ENCODE peak calls at places on chromosomes 5 and 9, in six cellular contexts. O is K562, G is A549, B is HepG2, S is GM12878, E is upper lobe of left lung. X is an unnamed sample.

GRCh38 chr9:128703616-128704355 is 1.5 kb downstream of the PKN3 start:
- ATAC-seq in O (no peak), G (no peak), B (no peak), S (no peak), E (peak), X (peak)

GRCh38 chr5:81182396-81183390 is 50.4 kb upstream of the CKMT2 start:
- ATAC-seq in O (no peak), G (no peak), B (no peak), S (peak), E (no peak), X (no peak)

GRCh38 chr5:149099920-149100319 is 37.1 kb upstream of the SH3TC2 start:
- ATAC-seq in O (no peak), G (no peak), B (no peak), S (no peak), E (no peak), X (no peak)

GRCh38 chr5:126857472-126858410 is 80.8 kb downstream of the LMNB1 start:
- ATAC-seq in O (no peak), G (no peak), B (no peak), S (no peak), E (no peak), X (peak)

GRCh38 chr9:68949271-68950000 is 64.5 kb downstream of the PRKACG start:
- ATAC-seq in O (no peak), G (no peak), B (no peak), S (peak), E (no peak), X (no peak)

GRCh38 chr9:33718987-33719386 is 76.4 kb upstream of the PRSS3 start:
- ATAC-seq in O (no peak), G (peak), B (no peak), S (no peak), E (peak), X (peak)

GRCh38 chr5:67902497-67902830 is 313.1 kb upstream of the PIK3R1 start:
- ATAC-seq in O (no peak), G (no peak), B (no peak), S (no peak), E (no peak), X (no peak)

GRCh38 chr9:81002242-81002641 is 687.1 kb downstream of the TLE1 start:
- ATAC-seq in O (no peak), G (no peak), B (no peak), S (no peak), E (no peak), X (no peak)

GRCh38 chr5:67487862-67488261 is 291.3 kb upstream of the CD180 start:
- ATAC-seq in O (no peak), G (no peak), B (no peak), S (no peak), E (no peak), X (no peak)

GRCh38 chr5:68229416-68229815 is 13.9 kb downstream of the PIK3R1 start:
- ATAC-seq in O (no peak), G (no peak), B (no peak), S (no peak), E (no peak), X (no peak)

GRCh38 chr9:136565722-136566552 is 20.1 kb upstream of the NOTCH1 start:
- ATAC-seq in O (no peak), G (no peak), B (no peak), S (no peak), E (no peak), X (no peak)

GRCh38 chr9:5624655-5625054 is 4.3 kb upstream of the RIC1 start:
- ATAC-seq in O (no peak), G (no peak), B (no peak), S (peak), E (no peak), X (no peak)

GRCh38 chr5:113161806-113162205 is 185.2 kb downstream of the DCP2 start:
- ATAC-seq in O (no peak), G (no peak), B (no peak), S (peak), E (no peak), X (peak)

GRCh38 chr5:31944683-31945445 is 229.3 kb downstream of the GOLPH3 start:
- ATAC-seq in O (no peak), G (no peak), B (no peak), S (no peak), E (peak), X (no peak)

DNA sequence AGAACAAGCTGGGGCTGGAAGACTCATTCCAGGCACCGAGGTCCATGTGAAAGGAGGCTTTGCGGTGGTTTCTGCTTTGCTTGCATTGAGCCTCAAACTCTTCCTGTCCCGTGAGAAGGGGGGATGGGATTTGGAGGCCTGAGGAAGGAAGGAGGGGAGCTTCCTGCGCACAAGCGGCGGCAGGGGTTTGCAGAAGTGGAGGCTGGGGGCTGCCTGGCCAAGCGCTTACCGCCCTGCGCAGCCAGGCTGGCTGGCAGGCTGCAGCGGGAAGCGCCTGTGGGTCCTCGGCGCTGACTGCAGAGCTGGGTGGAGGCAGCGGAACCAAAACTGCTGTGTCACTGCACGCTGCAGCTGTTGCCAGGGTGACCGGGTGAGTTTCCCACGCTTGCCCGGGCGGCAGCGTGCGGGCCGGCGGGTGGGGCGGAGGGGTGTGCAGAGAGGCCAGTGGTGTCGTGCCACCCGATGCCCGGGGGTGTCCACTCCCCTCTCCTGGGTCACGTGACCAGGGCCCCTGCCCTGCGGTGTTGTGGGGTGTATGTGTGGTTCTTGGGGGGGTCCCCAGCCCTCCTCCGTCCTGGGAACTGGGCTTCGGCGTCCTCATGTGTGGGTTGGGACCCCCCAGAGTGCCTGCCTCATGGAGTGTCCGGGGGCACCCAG is 81.0 kb downstream of the RXRA start:
- ATAC-seq in O (peak), G (peak), B (no peak), S (peak), E (peak), X (peak)
- H3K4me3 ChIP-seq in O (peak), G (peak), B (no peak), S (peak), E (peak), X (peak)

GRCh38 chr5:116573279-116573616 is 1.4 kb downstream of the SEMA6A start:
- ATAC-seq in O (no peak), G (peak), B (peak), S (peak), E (peak), X (peak)

GRCh38 chr5:116573617-116574431 is 799 bp downstream of the SEMA6A start:
- ATAC-seq in O (no peak), G (no peak), B (peak), S (peak), E (no peak), X (no peak)

GRCh38 chr5:116576043-116576713 is 1.6 kb upstream of the SEMA6A start:
- ATAC-seq in O (peak), G (peak), B (peak), S (peak), E (peak), X (peak)

GRCh38 chr5:116575635-116576042 is 1.0 kb upstream of the SEMA6A start:
- ATAC-seq in O (no peak), G (no peak), B (no peak), S (peak), E (no peak), X (no peak)

DNA sequence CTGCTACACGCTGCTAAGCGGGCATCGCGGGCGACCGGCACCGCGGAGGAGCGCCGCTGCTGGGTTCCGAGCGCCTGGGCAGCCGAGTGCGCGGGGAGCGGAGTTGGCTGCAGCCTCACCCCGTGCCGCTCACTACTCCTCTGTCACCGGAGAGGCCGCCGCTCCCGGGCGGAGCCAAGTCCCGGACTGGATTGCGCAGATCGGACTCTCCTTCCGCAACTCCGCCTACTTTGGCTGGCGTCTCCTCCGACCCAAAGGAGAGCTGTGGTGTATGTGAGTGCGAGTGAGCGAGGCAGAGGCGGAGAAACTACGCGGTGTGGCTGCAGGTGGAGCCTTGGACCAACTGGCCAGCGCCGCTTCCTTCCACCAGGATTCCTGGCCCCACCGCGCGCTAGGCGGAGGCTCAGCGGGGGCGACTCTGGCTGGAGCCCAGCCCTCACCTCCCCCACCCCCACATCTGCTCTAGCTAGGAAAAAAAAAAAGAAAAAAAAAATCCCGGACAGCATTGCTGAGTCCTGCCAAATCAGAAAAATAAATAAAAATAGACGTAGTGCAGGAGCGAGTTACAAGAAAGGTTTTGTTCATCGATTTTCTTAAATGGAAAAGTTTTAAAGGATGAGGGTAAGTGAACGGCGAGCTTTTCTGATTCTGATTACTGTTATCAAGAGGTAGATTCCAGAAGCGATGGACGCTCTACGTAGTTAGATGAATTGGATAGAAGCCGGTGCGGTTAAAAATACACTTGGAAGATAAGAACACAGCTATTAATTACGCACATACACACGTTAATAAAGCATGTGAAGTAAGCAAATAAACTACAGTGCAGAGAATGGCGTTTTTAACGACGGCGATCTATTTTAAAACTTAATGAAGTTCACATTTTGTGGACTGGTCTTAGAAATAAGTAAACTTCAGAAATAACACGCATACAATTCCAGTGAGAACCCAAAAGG is at the start of gene SEMA6A:
- ATAC-seq in O (peak), G (peak), B (peak), S (peak), E (peak), X (peak)
- TF ChIP-seq EP300 in O (no peak), G (no peak), B (peak), S (peak), E (no peak), X (no peak)

DNA sequence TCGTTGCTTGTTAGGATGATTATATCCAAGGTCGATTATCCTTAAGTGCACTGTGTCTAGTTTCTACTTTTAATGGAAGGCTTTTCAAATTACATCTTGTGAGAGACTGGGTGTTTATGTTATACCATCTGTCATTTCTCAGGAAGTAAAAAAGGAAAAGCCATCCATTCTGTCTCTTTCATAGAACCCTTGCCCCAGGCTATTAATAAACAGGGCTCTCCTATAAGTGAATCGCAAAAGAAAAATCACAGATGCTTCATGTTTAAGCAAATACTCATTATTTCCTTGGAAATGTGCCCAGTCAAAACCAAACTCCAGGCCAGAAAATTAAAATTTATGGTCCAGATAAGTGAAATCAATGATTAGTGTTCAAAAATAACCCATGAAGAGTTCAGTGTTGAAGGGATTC is 58.1 kb downstream of the STARD4 start:
- ATAC-seq in O (no peak), G (no peak), B (no peak), S (no peak), E (no peak), X (no peak)
- H3K4me3 ChIP-seq in O (no peak), G (no peak), B (no peak), S (no peak), E (no peak), X (no peak)

GRCh38 chr5:141003026-141003425 is 36.8 kb downstream of the PCDHAC2 start:
- ATAC-seq in O (no peak), G (no peak), B (no peak), S (no peak), E (no peak), X (no peak)

GRCh38 chr5:141001466-141001853 is 35.2 kb downstream of the PCDHAC2 start:
- ATAC-seq in O (no peak), G (peak), B (no peak), S (no peak), E (peak), X (no peak)

GRCh38 chr5:141002667-141002965 is 36.3 kb downstream of the PCDHAC2 start:
- ATAC-seq in O (no peak), G (no peak), B (no peak), S (no peak), E (no peak), X (no peak)

GRCh38 chr5:141001854-141002666 is 35.8 kb downstream of the PCDHAC2 start:
- ATAC-seq in O (no peak), G (peak), B (no peak), S (no peak), E (peak), X (no peak)

GRCh38 chr5:141003791-141004601 is 37.7 kb downstream of the PCDHAC2 start:
- ATAC-seq in O (no peak), G (peak), B (no peak), S (no peak), E (peak), X (no peak)
- TF ChIP-seq EP300 in O (no peak), G (peak), B (no peak), S (no peak), E (no peak), X (no peak)

GRCh38 chr9:114804504-114804903 is 1.3 kb downstream of the TNFSF15 start:
- ATAC-seq in O (no peak), G (peak), B (peak), S (no peak), E (no peak), X (no peak)
- H3K4me3 ChIP-seq in O (no peak), G (peak), B (no peak), S (no peak), E (no peak), X (no peak)

GRCh38 chr5:65198777-65199120 is 283.0 kb downstream of the ADAMTS6 start:
- ATAC-seq in O (no peak), G (peak), B (no peak), S (no peak), E (no peak), X (no peak)
- TF ChIP-seq EP300 in O (no peak), G (no peak), B (no peak), S (no peak), E (no peak), X (no peak)

DNA sequence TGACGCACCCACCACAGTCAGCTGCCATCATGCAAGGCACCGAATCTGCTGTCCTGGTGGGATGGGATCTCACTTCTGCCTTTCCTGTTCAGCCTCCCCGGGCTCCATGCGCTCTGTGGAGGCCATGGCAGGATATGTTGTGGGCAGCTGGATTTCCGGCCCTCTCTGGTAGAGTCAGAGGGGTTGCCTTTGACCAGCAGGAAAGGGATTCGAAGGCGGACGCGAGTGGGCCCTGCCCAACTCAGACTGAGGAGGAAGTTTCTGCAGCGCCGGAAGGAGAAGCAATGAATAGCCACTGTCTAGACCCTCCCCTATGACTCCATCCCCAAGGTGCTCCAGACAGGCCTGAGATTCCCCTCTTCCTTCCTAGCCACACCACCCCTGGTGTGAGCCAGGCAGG is 35.6 kb downstream of the GADD45G start:
- ATAC-seq in O (no peak), G (no peak), B (no peak), S (no peak), E (peak), X (peak)
- H3K4me3 ChIP-seq in O (no peak), G (no peak), B (no peak), S (no peak), E (no peak), X (peak)

DNA sequence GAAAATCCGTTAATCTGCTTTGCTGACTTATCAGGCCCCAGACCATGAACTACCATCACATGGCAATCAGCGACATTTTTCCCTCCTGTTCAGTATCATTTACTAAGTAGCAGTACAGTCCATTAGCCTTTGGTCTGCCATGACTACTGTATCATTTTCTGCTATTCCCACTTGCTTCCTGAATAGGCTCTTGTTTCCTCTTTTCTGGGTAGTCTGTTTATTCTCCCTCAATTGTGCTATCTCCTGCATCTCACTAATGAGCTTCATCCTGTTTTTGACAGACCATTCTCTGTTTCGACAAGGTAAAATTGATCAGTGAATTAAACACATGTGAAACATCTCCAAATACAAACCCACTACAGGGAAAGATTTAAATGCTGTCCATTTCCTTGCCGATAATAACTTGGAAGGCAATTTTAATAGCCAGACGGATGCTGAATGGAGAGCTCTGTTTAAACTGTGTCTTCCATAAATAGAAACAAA is 263.5 kb upstream of the ANKRD55 start:
- ATAC-seq in O (no peak), G (no peak), B (no peak), S (no peak), E (no peak), X (no peak)
- TF ChIP-seq EP300 in O (no peak), G (no peak), B (no peak), S (no peak), E (no peak), X (no peak)

DNA sequence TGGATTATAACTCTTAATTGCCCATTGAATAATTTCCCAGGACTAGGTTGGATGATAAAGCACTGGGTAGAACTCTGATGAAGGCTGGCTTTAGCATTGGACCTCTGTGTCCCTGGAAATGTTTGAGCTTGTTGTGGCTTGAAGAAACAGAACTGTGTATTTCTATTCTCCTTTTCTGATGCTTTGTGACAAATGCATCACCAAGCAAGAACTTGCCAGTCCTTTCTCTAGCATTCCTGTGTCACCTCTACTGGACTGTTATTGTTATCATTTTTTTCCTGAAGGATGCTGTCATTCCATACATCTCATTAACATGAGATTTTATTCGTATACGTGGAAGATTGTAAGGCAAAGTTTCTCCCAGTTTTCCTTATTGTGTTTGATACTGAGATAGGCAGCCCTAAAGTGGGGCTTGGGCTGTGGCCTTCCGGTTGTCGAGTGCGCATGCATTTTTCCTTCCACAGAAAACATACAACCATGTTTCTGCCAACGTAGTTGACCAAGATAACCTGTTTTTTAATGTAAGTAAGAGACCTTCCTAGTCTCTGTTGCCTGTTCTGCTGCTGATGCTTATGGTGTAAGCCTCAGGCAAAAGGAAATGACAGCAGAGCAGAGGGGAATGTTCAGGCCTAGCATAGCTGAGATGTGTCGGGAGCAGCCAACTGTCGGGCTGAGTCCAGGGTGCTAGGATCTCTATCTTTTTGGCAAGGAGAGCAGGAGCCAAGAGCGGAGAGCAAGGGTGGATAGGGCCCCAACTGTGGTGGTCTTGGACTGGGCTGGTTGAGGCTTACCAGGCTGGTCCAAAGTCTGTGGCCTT is 2.3 kb downstream of the NTRK2 start:
- ATAC-seq in O (no peak), G (no peak), B (no peak), S (no peak), E (no peak), X (no peak)
- H3K4me3 ChIP-seq in O (no peak), G (no peak), B (no peak), S (no peak), E (no peak), X (peak)

DNA sequence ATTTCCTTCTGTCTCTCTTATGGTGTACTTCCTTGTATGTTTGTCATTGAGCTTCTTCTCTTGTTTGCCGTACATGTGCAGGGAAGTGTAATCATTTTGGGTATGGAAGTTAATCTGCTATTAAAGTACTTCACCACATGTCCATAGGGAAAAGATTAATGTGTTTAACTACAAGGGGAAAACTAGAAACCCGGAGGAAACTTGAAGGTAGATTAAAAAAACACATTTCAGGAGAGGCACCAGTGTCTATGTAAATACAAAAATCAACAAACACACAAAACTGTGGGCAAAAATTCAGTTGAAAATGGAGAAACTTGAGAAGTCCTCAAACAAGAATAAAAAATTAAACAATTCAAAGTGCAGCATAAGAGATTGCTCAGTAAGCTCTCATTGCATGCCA is 166.4 kb downstream of the PBX3 start:
- ATAC-seq in O (no peak), G (no peak), B (no peak), S (no peak), E (no peak), X (no peak)
- TF ChIP-seq EP300 in O (no peak), G (no peak), B (no peak), S (no peak), E (no peak), X (no peak)